ENCODE peak calls at places on chromosomes 11 and 22, in eight cellular contexts. O is breast epithelium, R is suprapubic skin, Y is Panc1, S is HCT116, I is spleen, K is sigmoid colon, J is prostate gland. B is an unnamed sample. For H3K36me3, the result is how much of the 10 kb centered on the place peaks cover.

GRCh38 chr22:46977656-46978343 is 215.3 kb downstream of the TBC1D22A start:
- DNase-seq in S (no peak), O (no peak), R (no peak), I (no peak), J (no peak), K (peak), Y (no peak), B (no peak)

GRCh38 chr22:50276143-50276542 is 6.0 kb upstream of the MAPK11 start:
- DNase-seq in K (peak), S (no peak), O (peak), I (peak), Y (no peak), J (peak), R (no peak), B (no peak)

GRCh38 chr22:24485608-24486007 is 9.5 kb upstream of the UPB1 start:
- DNase-seq in S (no peak), K (no peak), R (no peak), J (no peak), O (no peak), I (no peak), Y (no peak), B (no peak)

GRCh38 chr11:91047882-91048281 is 825.0 kb upstream of the CHORDC1 start:
- DNase-seq in Y (no peak), O (no peak), K (no peak), R (no peak), S (no peak), J (no peak), I (no peak), B (no peak)

GRCh38 chr22:33557836-33558235 is 362.4 kb downstream of the LARGE1 start:
- DNase-seq in O (no peak), Y (no peak), S (no peak), R (no peak), K (no peak), I (no peak), J (no peak), B (no peak)

GRCh38 chr11:94732617-94733292 is 35.4 kb upstream of the AMOTL1 start:
- DNase-seq in Y (no peak), S (no peak), O (no peak), K (peak), I (no peak), R (no peak), J (no peak), B (no peak)

GRCh38 chr22:36806824-36807223 is 10.0 kb downstream of the PVALB start:
- DNase-seq in I (no peak), J (no peak), S (no peak), K (no peak), R (no peak), O (no peak), Y (no peak), B (no peak)

GRCh38 chr11:121478226-121478894 is 25.6 kb upstream of the SORL1-AS1 start:
- DNase-seq in O (no peak), K (no peak), Y (no peak), S (no peak), I (no peak), J (peak), R (no peak), B (no peak)

GRCh38 chr11:75852406-75853017 is 37.5 kb downstream of the UVRAG start:
- DNase-seq in S (no peak), O (no peak), Y (no peak), K (no peak), R (no peak), J (no peak), I (no peak), B (no peak)

GRCh38 chr11:45133871-45134270 is 12.6 kb upstream of the PRDM11 start:
- DNase-seq in J (no peak), Y (no peak), O (no peak), S (no peak), K (no peak), R (no peak), I (no peak), B (no peak)

GRCh38 chr11:128716661-128717210 is 22.9 kb downstream of the FLI1 start:
- DNase-seq in S (no peak), K (no peak), J (no peak), Y (no peak), I (peak), O (no peak), R (no peak), B (no peak)

GRCh38 chr11:66344550-66345315 is at the start of gene BRMS1:
- DNase-seq in S (peak), Y (peak), J (peak), O (peak), I (peak), R (peak), K (peak), B (peak)

GRCh38 chr22:25839755-25840154 is 97.8 kb downstream of the MYO18B start:
- DNase-seq in K (no peak), R (no peak), J (no peak), Y (no peak), I (no peak), O (no peak), S (no peak), B (no peak)
- H3K36me3 ChIP-seq in K (under half), R (under half), J (under half), Y (under half), I (under half), O (under half), S (under half), B (under half)

DNA sequence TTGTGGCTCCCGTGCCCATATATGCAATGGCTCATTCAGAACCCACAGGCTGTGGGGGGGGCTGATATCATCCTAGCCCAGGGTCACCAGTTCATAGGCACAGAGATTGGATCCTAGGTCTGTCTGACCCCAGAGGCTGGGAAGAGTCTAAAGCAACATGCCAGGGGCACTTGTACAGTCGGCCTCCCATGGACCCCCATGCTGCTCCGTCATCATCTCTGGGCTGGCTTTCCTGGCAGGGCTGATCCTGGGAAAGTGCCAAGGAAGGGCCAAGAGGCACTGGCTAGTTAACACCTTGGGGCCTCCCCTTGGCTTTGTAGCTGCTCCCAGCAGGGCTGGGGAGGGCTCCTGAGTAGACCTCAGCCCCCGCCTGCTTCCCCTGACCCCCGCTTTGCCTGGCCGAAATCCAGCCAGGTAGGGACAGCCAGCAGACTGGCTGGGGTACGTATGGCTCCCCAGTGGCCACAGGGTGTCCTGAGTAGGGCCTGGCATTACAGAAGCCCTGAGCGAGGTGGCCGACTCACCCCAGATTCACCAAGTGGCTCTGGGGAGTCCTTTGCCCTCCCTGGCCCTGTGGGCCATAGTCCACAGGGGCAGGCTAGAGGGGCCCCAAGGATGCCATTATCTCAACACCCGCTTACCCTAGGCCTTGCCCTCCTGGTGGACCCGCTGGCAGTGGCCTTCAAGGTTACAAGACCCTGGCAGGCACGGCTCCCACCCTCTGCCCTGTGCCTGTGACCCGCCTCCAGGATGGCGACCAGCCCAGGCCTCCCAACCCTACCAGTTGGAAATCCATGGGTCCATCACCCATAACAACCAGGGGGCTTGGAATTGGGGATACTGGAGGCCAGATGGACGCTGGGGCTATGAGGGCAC is 22.5 kb downstream of the FADS3 start:
- DNase-seq in O (no peak), Y (no peak), R (no peak), K (no peak), I (no peak), J (no peak), S (no peak), B (no peak)
- TF ChIP-seq POLR2AphosphoS5 in O (no peak), Y (no peak), R (no peak), K (no peak), I (no peak), J (no peak), S (no peak), B (peak)

GRCh38 chr11:130125638-130126037 is 33.9 kb upstream of the ST14 start:
- DNase-seq in I (no peak), S (no peak), Y (no peak), K (no peak), J (no peak), R (no peak), O (no peak), B (no peak)
- H3K36me3 ChIP-seq in I (half or more), S (under half), Y (half or more), K (under half), J (under half), R (half or more), O (under half), B (half or more)

GRCh38 chr22:27435839-27436581 is 365.5 kb downstream of the MN1 start:
- DNase-seq in O (no peak), I (no peak), J (no peak), S (no peak), K (peak), Y (no peak), R (no peak), B (no peak)
- TF ChIP-seq POLR2AphosphoS5 in O (no peak), I (no peak), J (no peak), S (no peak), K (peak), Y (no peak), R (no peak), B (no peak)

DNA sequence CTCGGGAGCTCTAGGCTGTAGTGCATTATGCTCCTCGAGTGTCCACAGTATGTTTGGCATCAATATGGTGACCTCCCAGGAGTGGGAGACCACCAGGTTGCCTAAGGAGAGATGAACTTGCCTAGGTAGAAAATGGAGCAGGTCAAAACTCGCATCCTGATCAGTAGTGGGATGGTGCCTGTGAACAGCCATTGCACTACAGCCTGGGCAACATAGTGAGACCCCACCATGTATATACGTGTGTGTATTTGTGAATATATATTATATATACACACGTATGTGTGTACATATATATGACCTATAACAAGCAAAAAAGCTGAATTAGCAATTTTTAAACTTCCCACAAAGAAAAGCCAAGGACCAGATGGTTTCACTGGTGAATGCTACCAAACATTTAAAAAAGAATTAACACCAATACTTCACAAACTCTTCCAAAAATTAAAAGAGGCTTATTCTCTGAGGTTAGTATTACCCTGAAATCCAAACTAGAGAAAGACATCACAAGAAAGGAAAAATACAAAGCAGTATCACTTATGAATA is 97.4 kb downstream of the RNF169 start:
- DNase-seq in R (no peak), S (no peak), J (no peak), O (no peak), K (no peak), I (no peak), Y (no peak), B (no peak)
- H3K36me3 ChIP-seq in R (half or more), S (under half), J (under half), O (under half), K (under half), I (half or more), Y (under half), B (under half)

DNA sequence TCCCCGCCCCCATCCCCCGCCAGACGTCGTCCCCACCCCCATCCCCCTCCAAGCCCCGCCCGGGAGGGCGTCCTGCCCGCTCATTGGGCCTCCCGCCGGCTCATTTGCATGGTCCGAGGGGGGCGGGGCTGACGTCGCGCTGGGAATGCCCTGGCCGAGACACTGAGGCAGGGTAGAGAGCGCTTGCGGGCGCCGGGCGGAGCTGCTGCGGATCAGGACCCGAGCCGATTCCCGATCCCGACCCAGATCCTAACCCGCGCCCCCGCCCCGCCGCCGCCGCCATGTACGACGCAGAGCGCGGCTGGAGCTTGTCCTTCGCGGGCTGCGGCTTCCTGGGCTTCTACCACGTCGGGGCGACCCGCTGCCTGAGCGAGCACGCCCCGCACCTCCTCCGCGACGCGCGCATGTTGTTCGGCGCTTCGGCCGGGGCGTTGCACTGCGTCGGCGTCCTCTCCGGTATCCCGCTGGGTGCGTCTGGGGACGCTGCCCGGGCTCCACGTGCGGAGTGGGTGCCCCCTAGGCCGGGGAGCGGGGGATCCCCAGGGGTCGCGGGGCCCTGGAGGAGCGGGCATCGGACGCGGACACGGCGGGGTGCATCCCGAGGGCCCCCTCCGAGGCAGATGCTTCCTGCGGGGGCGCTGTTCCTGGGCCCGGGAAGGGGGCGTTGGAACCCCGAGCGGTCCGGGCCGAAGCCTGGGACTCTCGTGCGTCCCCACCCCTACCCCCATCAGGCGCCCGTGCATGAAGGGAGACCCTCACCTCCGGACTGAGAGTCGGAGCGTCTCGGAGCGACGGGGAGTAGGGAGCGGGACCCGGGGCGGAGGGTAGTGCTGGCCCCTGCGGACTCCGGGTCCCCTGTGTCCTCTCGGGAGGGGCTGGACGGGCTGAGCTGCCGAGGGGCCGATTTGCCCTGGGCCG is at the start of gene PNPLA3:
- DNase-seq in O (peak), I (peak), S (peak), J (peak), Y (no peak), K (peak), R (peak), B (no peak)
- TF ChIP-seq POLR2AphosphoS5 in O (peak), I (peak), S (peak), J (peak), Y (no peak), K (peak), R (no peak), B (peak)